ENCODE peak calls at places on chromosomes 13 and 19, in five cellular contexts. W is uterus, F is osteoblast, T is IMR-90, B is left ventricle myocardium inferior. E is an unnamed sample. For H3K36me3 and H3K27me3, the result is how much of the 10 kb centered on the place peaks cover.

GRCh38 chr19:44960906-44961734 is 5.9 kb downstream of the CLPTM1 start:
- DNase-seq in W (no peak), F (peak), T (no peak), B (no peak), E (no peak)

GRCh38 chr19:49749055-49749716 is 13.9 kb downstream of the TSKS start:
- DNase-seq in W (no peak), F (peak), T (peak), B (no peak), E (no peak)

GRCh38 chr13:30918662-30919405 is 12.8 kb downstream of the MEDAG start:
- DNase-seq in W (no peak), F (no peak), T (no peak), B (no peak), E (no peak)

GRCh38 chr19:51983361-51983760 is 3.3 kb downstream of the ZNF350 start:
- DNase-seq in W (no peak), F (no peak), T (no peak), B (no peak), E (no peak)

GRCh38 chr13:46121033-46121432 is 16.2 kb upstream of the CPB2 start:
- DNase-seq in W (no peak), F (no peak), T (no peak), B (no peak), E (no peak)

GRCh38 chr19:811007-811434 is 10.7 kb downstream of the PLPPR3 start:
- DNase-seq in W (no peak), F (peak), T (no peak), B (no peak), E (no peak)

GRCh38 chr13:33862006-33862405 is 44.1 kb downstream of the RFC3 start:
- DNase-seq in W (no peak), F (no peak), T (no peak), B (no peak), E (no peak)

GRCh38 chr19:31625575-31625974 is 276.3 kb upstream of the TSHZ3 start:
- DNase-seq in W (no peak), F (no peak), T (no peak), B (no peak), E (no peak)

GRCh38 chr13:40181203-40181845 is 485.1 kb downstream of the FOXO1 start:
- DNase-seq in W (no peak), F (no peak), T (peak), B (no peak), E (no peak)

GRCh38 chr19:52946322-52947310 is 16.1 kb downstream of the ZNF816 start:
- DNase-seq in W (peak), F (peak), T (peak), B (peak), E (peak)

GRCh38 chr19:33686246-33686645 is 64.5 kb downstream of the CHST8 start:
- DNase-seq in W (no peak), F (peak), T (no peak), B (no peak), E (no peak)

GRCh38 chr19:50003254-50003788 is 21.9 kb downstream of the VRK3 start:
- DNase-seq in W (no peak), F (no peak), T (no peak), B (no peak), E (no peak)

GRCh38 chr13:79491715-79492114 is 10.8 kb downstream of the NDFIP2 start:
- DNase-seq in W (no peak), F (peak), T (peak), B (no peak), E (no peak)

GRCh38 chr13:68254151-68254550 is 1024.0 kb upstream of the PCDH9 start:
- DNase-seq in W (no peak), F (no peak), T (no peak), B (no peak), E (no peak)

GRCh38 chr13:35917942-35918645 is 213.1 kb downstream of the DCLK1 start:
- DNase-seq in W (no peak), F (peak), T (peak), B (no peak), E (no peak)

GRCh38 chr19:54670576-54671347 is 8.0 kb downstream of the LILRB4 start:
- DNase-seq in W (no peak), F (no peak), T (no peak), B (no peak), E (no peak)

GRCh38 chr13:107216046-107216715 is 648.2 kb upstream of the ARGLU1 start:
- DNase-seq in W (no peak), F (no peak), T (no peak), B (no peak), E (no peak)

GRCh38 chr13:109744512-109745051 is 41.8 kb downstream of the IRS2 start:
- DNase-seq in W (peak), F (no peak), T (peak), B (peak), E (no peak)

GRCh38 chr13:99431927-99432636 is 69.2 kb upstream of the TM9SF2 start:
- DNase-seq in W (no peak), F (no peak), T (no peak), B (no peak), E (no peak)

GRCh38 chr13:91454666-91455065 is 56.2 kb downstream of the GPC5 start:
- DNase-seq in W (no peak), F (no peak), T (no peak), B (no peak), E (no peak)
- H3K4me3 ChIP-seq in W (no peak), F (no peak), T (no peak), B (no peak), E (no peak)

GRCh38 chr19:35352177-35352447 is 4.4 kb downstream of the FFAR1 start:
- DNase-seq in W (no peak), F (no peak), T (no peak), B (no peak), E (no peak)
- H3K36me3 ChIP-seq in W (under half), F (under half), T (under half), B (under half), E (under half)

GRCh38 chr19:55697069-55697440 is 22.0 kb downstream of the EPN1 start:
- DNase-seq in W (no peak), F (peak), T (no peak), B (no peak), E (no peak)

GRCh38 chr19:55699221-55699620 is 24.2 kb downstream of the EPN1 start:
- DNase-seq in W (no peak), F (peak), T (no peak), B (no peak), E (no peak)

GRCh38 chr19:55698256-55698655 is 23.2 kb downstream of the EPN1 start:
- DNase-seq in W (no peak), F (peak), T (no peak), B (no peak), E (peak)

GRCh38 chr19:55696301-55697068 is 21.5 kb downstream of the EPN1 start:
- DNase-seq in W (no peak), F (peak), T (no peak), B (peak), E (peak)

GRCh38 chr19:55697698-55698097 is 22.7 kb downstream of the EPN1 start:
- DNase-seq in W (no peak), F (peak), T (no peak), B (no peak), E (no peak)
- H3K27me3 ChIP-seq in W (under half), F (under half), T (under half), B (under half), E (under half)

GRCh38 chr13:73883162-73883561 is 251.0 kb downstream of the KLF12 start:
- DNase-seq in W (no peak), F (no peak), T (no peak), B (no peak), E (no peak)

GRCh38 chr13:73876323-73876722 is 257.9 kb downstream of the KLF12 start:
- DNase-seq in W (no peak), F (no peak), T (no peak), B (no peak), E (no peak)

GRCh38 chr13:73879346-73880020 is 254.7 kb downstream of the KLF12 start:
- DNase-seq in W (no peak), F (no peak), T (peak), B (no peak), E (no peak)

GRCh38 chr13:73877399-73877798 is 256.8 kb downstream of the KLF12 start:
- DNase-seq in W (no peak), F (no peak), T (no peak), B (no peak), E (no peak)

GRCh38 chr13:73880365-73880764 is 253.8 kb downstream of the KLF12 start:
- DNase-seq in W (no peak), F (no peak), T (peak), B (no peak), E (no peak)
- H3K4me3 ChIP-seq in W (no peak), F (no peak), T (no peak), B (no peak), E (no peak)

DNA sequence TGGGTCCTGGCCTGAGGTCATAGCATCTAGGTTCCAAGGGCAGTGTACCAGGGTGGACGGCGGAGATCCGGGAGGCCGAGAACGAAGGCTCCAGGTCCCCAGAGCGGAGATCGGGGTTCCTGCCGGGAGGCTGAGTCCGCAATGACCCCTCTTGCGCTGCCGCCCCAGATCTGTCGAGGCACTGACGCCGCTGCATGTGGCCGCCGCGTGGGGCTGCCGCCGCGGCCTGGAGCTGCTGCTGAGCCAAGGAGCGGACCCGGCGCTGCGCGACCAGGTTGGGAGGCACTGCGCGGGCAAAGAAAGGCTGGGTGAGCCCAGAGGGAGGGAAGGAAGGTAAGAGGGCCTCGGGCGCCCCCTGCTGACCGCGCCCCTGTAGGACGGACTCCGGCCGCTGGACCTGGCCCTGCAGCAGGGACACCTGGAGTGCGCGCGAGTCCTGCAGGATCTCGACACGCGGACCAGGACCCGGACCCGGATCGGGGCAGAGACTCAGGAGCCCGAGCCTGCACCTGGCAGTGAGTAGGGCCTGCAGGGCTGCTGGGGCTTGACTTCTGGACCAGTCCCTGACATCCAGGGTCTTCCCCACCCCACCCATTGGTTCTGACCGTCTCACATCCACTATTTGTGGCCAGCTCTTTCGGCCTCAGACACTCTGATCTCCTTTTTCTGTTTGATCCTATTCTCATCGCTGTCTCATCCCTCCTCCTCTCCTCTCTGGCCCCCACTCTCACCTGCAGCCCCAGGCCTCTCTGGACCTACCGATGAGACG is 971 bp downstream of the ANKLE1 start:
- DNase-seq in W (peak), F (peak), T (peak), B (peak), E (peak)
- H3K36me3 ChIP-seq in W (under half), F (under half), T (under half), B (under half), E (under half)

GRCh38 chr19:15371786-15372380 is 7.7 kb downstream of the AKAP8 start:
- DNase-seq in W (no peak), F (peak), T (no peak), B (no peak), E (peak)
- H3K27me3 ChIP-seq in W (under half), F (under half), T (under half), B (under half), E (under half)

GRCh38 chr19:48296963-48297734 is 27.3 kb downstream of the ZNF114 start:
- DNase-seq in W (no peak), F (no peak), T (no peak), B (no peak), E (no peak)
- H3K4me3 ChIP-seq in W (no peak), F (no peak), T (no peak), B (no peak), E (no peak)

GRCh38 chr19:19341026-19341425 is 20.4 kb downstream of the MAU2 start:
- DNase-seq in W (no peak), F (peak), T (no peak), B (no peak), E (no peak)
- H3K36me3 ChIP-seq in W (under half), F (half or more), T (half or more), B (half or more), E (under half)